ENCODE peak calls at places on chromosomes 7 and 10, in six cellular contexts. U, B, J, M, G and A are unnamed samples.

GRCh38 chr7:117163101-117163500 is 159.8 kb downstream of the WNT2 start:
- DNase-seq in U (no peak), B (no peak), J (no peak), M (no peak), G (no peak), A (no peak)

GRCh38 chr10:103727546-103727963 is 127.8 kb downstream of the SH3PXD2A start:
- DNase-seq in U (peak), B (peak), J (no peak), M (no peak), G (peak), A (no peak)

GRCh38 chr10:1199345-1199673 is 143.1 kb downstream of the WDR37 start:
- DNase-seq in U (no peak), B (no peak), J (no peak), M (no peak), G (no peak), A (no peak)

GRCh38 chr10:110311357-110311949 is 6.7 kb upstream of the SMNDC1 start:
- DNase-seq in U (peak), B (no peak), J (peak), M (peak), G (peak), A (no peak)

GRCh38 chr10:121540773-121541395 is 57.4 kb downstream of the FGFR2 start:
- DNase-seq in U (no peak), B (no peak), J (no peak), M (peak), G (no peak), A (no peak)

GRCh38 chr10:32940321-32941264 is 17.4 kb downstream of the ITGB1 start:
- DNase-seq in U (no peak), B (no peak), J (no peak), M (no peak), G (no peak), A (no peak)

GRCh38 chr10:4532976-4533375 is 293.0 kb upstream of the AKR1E2 start:
- DNase-seq in U (no peak), B (no peak), J (no peak), M (no peak), G (no peak), A (no peak)

GRCh38 chr10:103295391-103296044 is 18.6 kb downstream of the INA start:
- DNase-seq in U (no peak), B (no peak), J (no peak), M (no peak), G (no peak), A (no peak)

GRCh38 chr7:65295409-65295808 is 78.2 kb upstream of the ZNF92 start:
- DNase-seq in U (no peak), B (no peak), J (no peak), M (no peak), G (no peak), A (no peak)

GRCh38 chr7:136009488-136010079 is 32.4 kb upstream of the MTPN start:
- DNase-seq in U (peak), B (no peak), J (no peak), M (peak), G (no peak), A (no peak)

GRCh38 chr10:43824934-43825333 is 176.3 kb upstream of the ZNF32 start:
- DNase-seq in U (no peak), B (peak), J (no peak), M (no peak), G (peak), A (no peak)

GRCh38 chr10:28777911-28778310 is 100.6 kb downstream of the BAMBI start:
- DNase-seq in U (no peak), B (no peak), J (no peak), M (no peak), G (no peak), A (no peak)

GRCh38 chr7:133196872-133197612 is 55.8 kb upstream of the EXOC4 start:
- DNase-seq in U (no peak), B (no peak), J (no peak), M (no peak), G (no peak), A (no peak)

GRCh38 chr7:134781171-134781570 is 1.7 kb downstream of the CALD1 start:
- DNase-seq in U (no peak), B (no peak), J (no peak), M (no peak), G (no peak), A (no peak)

GRCh38 chr10:70418229-70418628 is 14.3 kb downstream of the EIF4EBP2 start:
- DNase-seq in U (no peak), B (no peak), J (no peak), M (no peak), G (no peak), A (no peak)

GRCh38 chr10:119597405-119598186 is 832 bp upstream of the TIAL1 start:
- DNase-seq in U (no peak), B (no peak), J (no peak), M (no peak), G (no peak), A (no peak)

GRCh38 chr10:5944389-5945202 is 32.7 kb downstream of the IL15RA start:
- DNase-seq in U (peak), B (peak), J (no peak), M (no peak), G (peak), A (peak)

GRCh38 chr10:33621143-33621542 is 286.7 kb upstream of the NRP1 start:
- DNase-seq in U (no peak), B (no peak), J (no peak), M (no peak), G (no peak), A (no peak)

GRCh38 chr10:121188005-121188404 is 336.8 kb downstream of the WDR11 start:
- DNase-seq in U (no peak), B (no peak), J (no peak), M (no peak), G (no peak), A (no peak)

GRCh38 chr10:79089579-79090110 is 20.9 kb downstream of the ZMIZ1 start:
- DNase-seq in U (no peak), B (no peak), J (no peak), M (no peak), G (no peak), A (no peak)

GRCh38 chr10:132138133-132138532 is 48.6 kb upstream of the DPYSL4 start:
- DNase-seq in U (no peak), B (peak), J (peak), M (no peak), G (peak), A (no peak)

GRCh38 chr7:18265611-18266281 is 229.8 kb upstream of the HDAC9 start:
- DNase-seq in U (no peak), B (no peak), J (no peak), M (no peak), G (no peak), A (no peak)

GRCh38 chr10:124168991-124169826 is 75.8 kb upstream of the CHST15 start:
- DNase-seq in U (no peak), B (no peak), J (peak), M (no peak), G (no peak), A (no peak)

GRCh38 chr10:105041956-105042355 is 400.9 kb downstream of the SORCS3 start:
- DNase-seq in U (no peak), B (no peak), J (no peak), M (no peak), G (no peak), A (no peak)

GRCh38 chr10:113399051-113399450 is 153.8 kb upstream of the HABP2 start:
- DNase-seq in U (no peak), B (no peak), J (no peak), M (no peak), G (no peak), A (no peak)

GRCh38 chr10:7407368-7408002 is 3.3 kb downstream of the SFMBT2 start:
- DNase-seq in U (no peak), B (peak), J (no peak), M (no peak), G (no peak), A (no peak)

GRCh38 chr7:2886900-2887299 is 42.8 kb upstream of the GNA12 start:
- DNase-seq in U (peak), B (no peak), J (peak), M (peak), G (no peak), A (no peak)